ENCODE peak calls at places on chromosomes 4 and X, in ten cellular contexts. B, U, O, D, S, I, Y, V, Z and H are unnamed samples.

GRCh38 chr4:1843852-1844251 is 12.1 kb downstream of the LETM1 start:
- DNase-seq in B (peak; percentile 46), U (no peak), O (no peak), D (peak; percentile 46), S (no peak), I (no peak), Y (peak; percentile 41), V (no peak), Z (peak; percentile 74), H (no peak)

GRCh38 chr4:16496501-16496900 is 270.2 kb upstream of the TAPT1 start:
- DNase-seq in B (no peak), U (no peak), O (peak; percentile 73), D (peak; percentile 55), S (no peak), I (no peak), Y (peak; percentile 40), V (no peak), Z (no peak), H (no peak)

GRCh38 chr4:6200011-6200921 is at the start of gene JAKMIP1:
- DNase-seq in B (peak; percentile 76), U (peak; percentile 9), O (peak; percentile 46), D (peak; percentile 54), S (peak; percentile 76), I (peak; percentile 82), Y (peak; percentile 49), V (no peak), Z (peak; percentile 79), H (peak; percentile 76)

GRCh38 chrX:45735571-45735970 is 534.9 kb upstream of the DIPK2B start:
- DNase-seq in B (no peak), U (no peak), O (no peak), D (no peak), S (no peak), I (no peak), Y (no peak), V (peak; percentile 4), Z (no peak), H (no peak)

GRCh38 chr4:183256756-183257385 is 63.2 kb downstream of the CLDN22 start:
- DNase-seq in B (peak; percentile 59), U (no peak), O (peak; percentile 63), D (peak; percentile 59), S (peak; percentile 7), I (peak; percentile 5), Y (peak; percentile 50), V (no peak), Z (peak; percentile 66), H (no peak)

GRCh38 chrX:48530736-48531135 is 8.8 kb upstream of the TBC1D25 start:
- DNase-seq in B (no peak), U (no peak), O (peak; percentile 26), D (no peak), S (no peak), I (no peak), Y (no peak), V (no peak), Z (no peak), H (no peak)

GRCh38 chrX:41922694-41923171 is 621 bp downstream of the CASK start:
- DNase-seq in B (peak; percentile 33), U (no peak), O (peak; percentile 13), D (peak; percentile 10), S (no peak), I (peak; percentile 78), Y (peak; percentile 17), V (no peak), Z (peak; percentile 44), H (no peak)

GRCh38 chrX:86154586-86154985 is 6.3 kb downstream of the DACH2 start:
- DNase-seq in B (no peak), U (no peak), O (no peak), D (no peak), S (no peak), I (no peak), Y (no peak), V (no peak), Z (no peak), H (no peak)

GRCh38 chr4:118683513-118683912 is 1.7 kb upstream of the METTL14 start:
- DNase-seq in B (no peak), U (no peak), O (peak; percentile 24), D (no peak), S (no peak), I (no peak), Y (no peak), V (peak; percentile 14), Z (no peak), H (no peak)

GRCh38 chr4:47251363-47252135 is 212.0 kb downstream of the COMMD8 start:
- DNase-seq in B (no peak), U (no peak), O (peak; percentile 9), D (no peak), S (no peak), I (no peak), Y (no peak), V (no peak), Z (no peak), H (no peak)

GRCh38 chr4:172983014-172983413 is 185.6 kb upstream of the GALNT7 start:
- DNase-seq in B (no peak), U (no peak), O (peak; percentile 20), D (peak; percentile 67), S (no peak), I (no peak), Y (peak; percentile 61), V (no peak), Z (no peak), H (no peak)

GRCh38 chr4:5892321-5893012 is 419 bp downstream of the CRMP1 start:
- DNase-seq in B (no peak), U (no peak), O (no peak), D (no peak), S (no peak), I (peak; percentile 72), Y (no peak), V (no peak), Z (no peak), H (no peak)

GRCh38 chr4:117549624-117550023 is 464.2 kb upstream of the TRAM1L1 start:
- DNase-seq in B (no peak), U (no peak), O (no peak), D (no peak), S (no peak), I (no peak), Y (no peak), V (no peak), Z (no peak), H (no peak)